ENCODE peak calls at places on chromosomes 11 and 22, in six cellular contexts. C is GM12878, F is H1, O is HepG2, A is K562, S is GM12892. N is an unnamed sample.

GRCh38 chr22:38799265-38800002 is 5.5 kb upstream of the DNAL4 start:
- DNase-seq in C (no peak), F (no peak), O (no peak), A (no peak), S (no peak), N (no peak)

GRCh38 chr22:19174106-19175025 is 4.2 kb downstream of the SLC25A1 start:
- DNase-seq in C (peak; percentile 15), F (peak; percentile 64), O (peak; percentile 57), A (no peak), S (no peak), N (no peak)

GRCh38 chr11:12411395-12411794 is 34.0 kb downstream of the PARVA start:
- DNase-seq in C (no peak), F (no peak), O (no peak), A (no peak), S (no peak), N (no peak)

GRCh38 chr11:45651156-45651555 is 14.3 kb downstream of the CHST1 start:
- DNase-seq in C (no peak), F (no peak), O (no peak), A (no peak), S (no peak), N (no peak)

GRCh38 chr11:85385561-85385960 is 241.6 kb downstream of the DLG2 start:
- DNase-seq in C (no peak), F (no peak), O (no peak), A (no peak), S (no peak), N (no peak)

GRCh38 chr22:24503137-24503850 is 8.2 kb downstream of the UPB1 start:
- DNase-seq in C (peak; percentile 85), F (peak; percentile 83), O (no peak), A (peak; percentile 71), S (peak; percentile 61), N (peak; percentile 60)

GRCh38 chr11:57649826-57650738 is at the start of gene YPEL4:
- DNase-seq in C (no peak), F (peak; percentile 60), O (no peak), A (peak; percentile 83), S (no peak), N (no peak)

GRCh38 chr11:72226701-72227100 is 2.1 kb downstream of the INPPL1 start:
- DNase-seq in C (no peak), F (peak; percentile 38), O (no peak), A (no peak), S (no peak), N (no peak)

GRCh38 chr11:15234796-15235195 is 120.1 kb downstream of the INSC start:
- DNase-seq in C (no peak), F (no peak), O (no peak), A (no peak), S (no peak), N (no peak)

GRCh38 chr11:23556163-23556750 is 696.0 kb upstream of the CCDC179 start:
- DNase-seq in C (no peak), F (no peak), O (no peak), A (no peak), S (no peak), N (no peak)

GRCh38 chr11:72239849-72240460 is 4.0 kb downstream of the PHOX2A start:
- DNase-seq in C (no peak), F (peak; percentile 73), O (no peak), A (no peak), S (no peak), N (no peak)

GRCh38 chr22:30806391-30806861 is 111.8 kb downstream of the OSBP2 start:
- DNase-seq in C (no peak), F (peak; percentile 52), O (peak; percentile 30), A (peak; percentile 24), S (no peak), N (no peak)

GRCh38 chr11:19675397-19675796 is 37.2 kb upstream of the NAV2 start:
- DNase-seq in C (no peak), F (no peak), O (no peak), A (no peak), S (no peak), N (no peak)
- TF ChIP-seq POLR2AphosphoS5 in C (no peak), F (no peak), O (no peak), A (no peak), S (no peak), N (no peak)

GRCh38 chr11:125903753-125904659 is at the start of gene DDX25:
- DNase-seq in C (no peak), F (peak; percentile 84), O (no peak), A (no peak), S (no peak), N (no peak)

GRCh38 chr11:125902315-125902926 is 585 bp downstream of the PUS3 start:
- DNase-seq in C (no peak), F (no peak), O (no peak), A (no peak), S (no peak), N (no peak)

GRCh38 chr11:125904678-125905077 is 370 bp downstream of the DDX25 start:
- DNase-seq in C (no peak), F (no peak), O (no peak), A (no peak), S (no peak), N (no peak)

GRCh38 chr11:125902927-125903752 is at the start of gene PUS3:
- DNase-seq in C (peak; percentile 52), F (peak; percentile 89), O (peak; percentile 78), A (peak; percentile 89), S (peak; percentile 71), N (peak; percentile 79)

DNA sequence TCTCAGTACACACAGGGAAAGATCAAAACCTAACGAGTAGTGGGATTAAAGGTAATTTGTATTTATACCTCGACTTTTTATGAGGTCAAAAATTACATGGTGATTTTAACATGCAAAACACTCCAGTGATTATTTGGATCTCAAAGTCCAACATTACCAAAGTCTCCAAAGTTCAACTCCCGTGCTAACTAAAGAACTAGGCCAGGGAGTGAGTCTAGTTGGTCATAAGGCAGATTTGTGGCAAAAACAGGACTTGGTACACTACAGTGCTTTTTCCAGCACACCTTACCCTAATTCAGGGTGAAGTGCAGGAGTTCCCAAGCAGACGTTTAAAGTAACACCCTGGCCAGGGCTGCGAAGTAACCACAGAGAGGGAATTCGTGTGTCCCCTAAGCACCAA is 1.1 kb downstream of the PUS3 start:
- DNase-seq in C (no peak), F (no peak), O (no peak), A (no peak), S (no peak), N (no peak)
- TF ChIP-seq POLR2A in C (no peak), F (no peak), O (no peak), A (no peak), S (no peak), N (no peak)

GRCh38 chr22:48169227-48169626 is 1406.8 kb downstream of the TBC1D22A start:
- DNase-seq in C (no peak), F (no peak), O (no peak), A (no peak), S (no peak), N (no peak)
- TF ChIP-seq TAF1 in C (no peak), F (no peak), O (no peak), A (no peak), S (no peak), N (no peak)

GRCh38 chr22:36081023-36081431 is 52.4 kb upstream of the RBFOX2 start:
- DNase-seq in C (no peak), F (no peak), O (no peak), A (peak; percentile 11), S (no peak), N (no peak)
- TF ChIP-seq POLR2AphosphoS5 in C (no peak), F (no peak), O (no peak), A (no peak), S (no peak), N (no peak)

DNA sequence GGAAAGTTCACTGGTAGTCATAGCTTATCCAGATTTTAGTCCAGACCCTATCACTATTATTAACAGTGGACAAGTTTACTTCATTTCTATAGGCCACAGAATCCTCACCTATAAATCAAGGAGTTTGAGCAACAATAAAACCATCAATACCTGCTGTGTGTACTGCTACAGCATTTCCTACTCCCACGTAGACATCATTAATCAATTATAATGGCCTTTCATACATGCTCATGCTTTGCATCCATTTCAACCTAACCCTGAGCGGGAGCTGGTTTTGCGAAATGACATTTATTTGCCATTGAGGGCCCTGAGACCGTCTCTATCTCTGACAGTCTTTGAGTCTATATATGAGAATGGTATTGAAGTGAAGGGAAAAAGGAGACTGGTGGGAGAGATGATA is 312.3 kb downstream of the FAT3 start:
- DNase-seq in C (no peak), F (no peak), O (no peak), A (no peak), S (no peak), N (no peak)
- TF ChIP-seq POLR2A in C (no peak), F (no peak), O (no peak), A (no peak), S (no peak), N (no peak)

N was measured in GM12891.